ENCODE peak calls at places on chromosomes 7 and 10, in six cellular contexts. One of them, this sample, is unnamed.

GRCh38 chr7:90119178-90119971 is 34.9 kb upstream of the STEAP1 start:
- DNase-seq in A549: peak
- DNase-seq in H9: peak
- DNase-seq in activated T-cell treated with anti-CD3 and anti-CD28 coated beads, Interleukin-2, amount 50 U/mL, for 24 hours: peak
- DNase-seq in retina: peak
- DNase-seq in cardiac muscle cell: peak
- DNase-seq in this sample: peak

GRCh38 chr10:35217458-35217857 is 90.8 kb downstream of the CREM start:
- DNase-seq in retina: no peak
- DNase-seq in A549: no peak
- DNase-seq in activated T-cell treated with anti-CD3 and anti-CD28 coated beads, Interleukin-2, amount 50 U/mL, for 24 hours: no peak
- DNase-seq in H9: no peak
- DNase-seq in cardiac muscle cell: peak
- DNase-seq in this sample: no peak

GRCh38 chr7:27247000-27247399 is 4.4 kb downstream of the EVX1 start:
- DNase-seq in retina: peak
- DNase-seq in cardiac muscle cell: no peak
- DNase-seq in activated T-cell treated with anti-CD3 and anti-CD28 coated beads, Interleukin-2, amount 50 U/mL, for 24 hours: no peak
- DNase-seq in A549: no peak
- DNase-seq in H9: no peak
- DNase-seq in this sample: no peak

GRCh38 chr7:3210531-3210930 is 90.5 kb upstream of the SDK1 start:
- DNase-seq in H9: peak
- DNase-seq in retina: no peak
- DNase-seq in A549: no peak
- DNase-seq in activated T-cell treated with anti-CD3 and anti-CD28 coated beads, Interleukin-2, amount 50 U/mL, for 24 hours: no peak
- DNase-seq in cardiac muscle cell: no peak
- DNase-seq in this sample: no peak

GRCh38 chr10:19795691-19796090 is 20.5 kb upstream of the PLXDC2 start:
- DNase-seq in activated T-cell treated with anti-CD3 and anti-CD28 coated beads, Interleukin-2, amount 50 U/mL, for 24 hours: no peak
- DNase-seq in H9: no peak
- DNase-seq in retina: no peak
- DNase-seq in A549: no peak
- DNase-seq in cardiac muscle cell: no peak
- DNase-seq in this sample: no peak

GRCh38 chr7:43942997-43943701 is 16.9 kb downstream of the UBE2D4 start:
- DNase-seq in cardiac muscle cell: no peak
- DNase-seq in H9: no peak
- DNase-seq in retina: no peak
- DNase-seq in activated T-cell treated with anti-CD3 and anti-CD28 coated beads, Interleukin-2, amount 50 U/mL, for 24 hours: peak
- DNase-seq in A549: no peak
- DNase-seq in this sample: peak

GRCh38 chr7:74479961-74480829 is 26.5 kb downstream of the GTF2IRD1 start:
- DNase-seq in activated T-cell treated with anti-CD3 and anti-CD28 coated beads, Interleukin-2, amount 50 U/mL, for 24 hours: no peak
- DNase-seq in retina: peak
- DNase-seq in A549: no peak
- DNase-seq in cardiac muscle cell: peak
- DNase-seq in H9: peak
- DNase-seq in this sample: peak

GRCh38 chr7:139914306-139914747 is 85.3 kb downstream of the TBXAS1 start:
- DNase-seq in A549: peak
- DNase-seq in activated T-cell treated with anti-CD3 and anti-CD28 coated beads, Interleukin-2, amount 50 U/mL, for 24 hours: no peak
- DNase-seq in retina: no peak
- DNase-seq in cardiac muscle cell: peak
- DNase-seq in H9: no peak
- DNase-seq in this sample: no peak

GRCh38 chr7:128962837-128963236 is 25.1 kb downstream of the IRF5 start:
- DNase-seq in A549: no peak
- DNase-seq in retina: no peak
- DNase-seq in cardiac muscle cell: no peak
- DNase-seq in H9: no peak
- DNase-seq in activated T-cell treated with anti-CD3 and anti-CD28 coated beads, Interleukin-2, amount 50 U/mL, for 24 hours: no peak
- DNase-seq in this sample: no peak

GRCh38 chr10:106571216-106571954 is 593.1 kb downstream of the SORCS1 start:
- DNase-seq in activated T-cell treated with anti-CD3 and anti-CD28 coated beads, Interleukin-2, amount 50 U/mL, for 24 hours: no peak
- DNase-seq in cardiac muscle cell: peak
- DNase-seq in A549: peak
- DNase-seq in H9: no peak
- DNase-seq in retina: peak
- DNase-seq in this sample: peak

GRCh38 chr7:108252177-108252576 is 122.0 kb upstream of the LAMB4 start:
- DNase-seq in cardiac muscle cell: no peak
- DNase-seq in H9: no peak
- DNase-seq in activated T-cell treated with anti-CD3 and anti-CD28 coated beads, Interleukin-2, amount 50 U/mL, for 24 hours: no peak
- DNase-seq in retina: no peak
- DNase-seq in A549: no peak
- DNase-seq in this sample: no peak

GRCh38 chr10:110076559-110077318 is 69.0 kb downstream of the ADD3 start:
- DNase-seq in retina: peak
- DNase-seq in A549: peak
- DNase-seq in H9: no peak
- DNase-seq in activated T-cell treated with anti-CD3 and anti-CD28 coated beads, Interleukin-2, amount 50 U/mL, for 24 hours: no peak
- DNase-seq in cardiac muscle cell: peak
- DNase-seq in this sample: peak

GRCh38 chr7:39720586-39720985 is 97.2 kb downstream of the RALA start:
- DNase-seq in A549: no peak
- DNase-seq in cardiac muscle cell: no peak
- DNase-seq in activated T-cell treated with anti-CD3 and anti-CD28 coated beads, Interleukin-2, amount 50 U/mL, for 24 hours: no peak
- DNase-seq in retina: no peak
- DNase-seq in H9: no peak
- DNase-seq in this sample: peak

GRCh38 chr10:16950686-16951681 is 133.8 kb upstream of the RSU1 start:
- DNase-seq in retina: peak
- DNase-seq in A549: peak
- DNase-seq in H9: peak
- DNase-seq in cardiac muscle cell: peak
- DNase-seq in activated T-cell treated with anti-CD3 and anti-CD28 coated beads, Interleukin-2, amount 50 U/mL, for 24 hours: no peak
- DNase-seq in this sample: peak

GRCh38 chr7:92953657-92954056 is 117.3 kb upstream of the CDK6 start:
- DNase-seq in cardiac muscle cell: peak
- DNase-seq in retina: no peak
- DNase-seq in activated T-cell treated with anti-CD3 and anti-CD28 coated beads, Interleukin-2, amount 50 U/mL, for 24 hours: no peak
- DNase-seq in H9: no peak
- DNase-seq in A549: peak
- DNase-seq in this sample: peak

This sample was measured in hepatocyte.